ENCODE peak calls at places on chromosomes 13 and 19, in seven cellular contexts. Q, N, A, P, J, K and S are unnamed samples.

GRCh38 chr19:8396563-8397203 is 6.5 kb downstream of the RAB11B start:
- DNase-seq in Q (peak; percentile 76), P (peak; percentile 65), A (peak; percentile 69), J (peak; percentile 56), N (peak; percentile 71), K (no peak), S (no peak)

GRCh38 chr13:97432232-97432916 is 1.6 kb upstream of the RAP2A start:
- DNase-seq in P (no peak), K (no peak), Q (no peak), A (no peak), N (no peak), J (no peak), S (no peak)

GRCh38 chr13:40653558-40654318 is 12.7 kb downstream of the FOXO1 start:
- DNase-seq in A (no peak), Q (no peak), J (no peak), N (no peak), P (no peak), K (no peak), S (no peak)

GRCh38 chr19:31232871-31233270 is 116.4 kb downstream of the TSHZ3 start:
- DNase-seq in K (no peak), J (no peak), N (no peak), P (no peak), A (no peak), Q (peak; percentile 36), S (no peak)

GRCh38 chr19:14354445-14354844 is 26.8 kb upstream of the ADGRE5 start:
- DNase-seq in A (no peak), N (no peak), J (no peak), Q (no peak), K (no peak), P (no peak), S (no peak)

GRCh38 chr13:102650444-102650843 is 44.4 kb downstream of the METTL21C start:
- DNase-seq in P (no peak), A (no peak), J (no peak), N (no peak), Q (no peak), K (no peak), S (no peak)

GRCh38 chr19:49590971-49591730 is at the start of gene PRR12:
- DNase-seq in A (peak; percentile 88), K (peak; percentile 68), N (peak; percentile 62), Q (peak; percentile 92), J (peak; percentile 57), P (peak; percentile 50), S (no peak)

GRCh38 chr19:37987356-37988332 is 80.6 kb downstream of the SIPA1L3 start:
- DNase-seq in K (no peak), P (no peak), Q (no peak), J (no peak), N (no peak), A (peak; percentile 53), S (no peak)

GRCh38 chr13:32537580-32538233 is 888 bp downstream of the N4BP2L2 start:
- DNase-seq in P (peak; percentile 14), A (peak; percentile 8), J (peak; percentile 13), K (peak; percentile 67), Q (no peak), N (peak; percentile 33), S (no peak)

GRCh38 chr19:46115396-46116109 is 8.9 kb downstream of the IGFL3 start:
- DNase-seq in N (no peak), A (no peak), Q (peak; percentile 55), K (no peak), J (no peak), P (peak; percentile 21), S (no peak)

GRCh38 chr13:31093145-31093885 is 68.4 kb downstream of the HSPH1 start:
- DNase-seq in N (no peak), Q (no peak), A (no peak), J (no peak), P (no peak), K (no peak), S (no peak)

GRCh38 chr13:28579334-28579733 is 79.6 kb upstream of the POMP start:
- DNase-seq in Q (no peak), A (no peak), K (no peak), P (no peak), N (no peak), J (no peak), S (no peak)

GRCh38 chr13:99339736-99340392 is 32.7 kb upstream of the GPR183 start:
- DNase-seq in Q (no peak), K (no peak), J (peak; percentile 65), N (no peak), P (no peak), A (no peak), S (no peak)

GRCh38 chr19:30236006-30236405 is 136.2 kb upstream of the ZNF536 start:
- DNase-seq in Q (no peak), N (no peak), J (no peak), P (no peak), A (no peak), K (no peak), S (no peak)

GRCh38 chr13:20672772-20673171 is 30.7 kb upstream of the IL17D start:
- DNase-seq in N (no peak), Q (peak; percentile 10), P (no peak), A (no peak), K (no peak), J (no peak), S (no peak)

GRCh38 chr13:33931397-33931987 is 113.5 kb downstream of the RFC3 start:
- DNase-seq in J (no peak), K (peak; percentile 9), P (no peak), A (peak; percentile 52), Q (peak; percentile 19), N (no peak), S (no peak)

GRCh38 chr13:114015608-114016295 is 41.9 kb upstream of the C13orf46 start:
- DNase-seq in N (no peak), P (no peak), K (no peak), Q (no peak), A (no peak), J (no peak), S (no peak)

GRCh38 chr19:35262101-35262761 is 6.5 kb upstream of the USF2 start:
- DNase-seq in A (no peak), K (no peak), J (no peak), N (no peak), Q (no peak), P (no peak), S (peak; percentile 93)

GRCh38 chr13:85108356-85108755 is 690.9 kb downstream of the SLITRK6 start:
- DNase-seq in P (no peak), N (no peak), J (no peak), A (no peak), Q (no peak), K (no peak), S (peak; percentile 84)